ENCODE peak calls at places on chromosome 13, in nine cellular contexts. G is fibroblast of lung; N is heart right ventricle; I is SJCRH30; B is mammary epithelial cell; E is A549; S is heart left ventricle; J is breast epithelium; Y is CD8-positive, alpha-beta T cell. Q is an unnamed sample.

GRCh38 chr13:23715762-23716235 is 145.6 kb downstream of the TNFRSF19 start:
- DNase-seq in G (no peak), N (no peak), I (peak; percentile 61), B (no peak), E (peak; percentile 38), S (no peak), J (no peak), Y (no peak), Q (peak; percentile 72)

GRCh38 chr13:35767256-35767981 is 290.9 kb upstream of the MAB21L1 start:
- DNase-seq in G (no peak), N (no peak), I (peak; percentile 81), B (no peak), E (no peak), S (no peak), J (no peak), Y (no peak), Q (no peak)

GRCh38 chr13:40665061-40665753 is 1.2 kb downstream of the FOXO1 start:
- DNase-seq in G (no peak), N (peak; percentile 39), I (peak; percentile 44), B (peak; percentile 52), E (peak; percentile 42), S (peak; percentile 52), J (peak; percentile 34), Y (peak; percentile 38), Q (peak; percentile 59)

GRCh38 chr13:98664047-98664446 is 87.1 kb upstream of the STK24 start:
- DNase-seq in G (peak; percentile 9), N (no peak), I (peak; percentile 26), B (peak; percentile 96), E (no peak), S (no peak), J (no peak), Y (no peak), Q (no peak)

GRCh38 chr13:70189981-70190380 is 81.7 kb upstream of the KLHL1 start:
- DNase-seq in G (no peak), N (no peak), I (peak; percentile 76), B (no peak), E (no peak), S (no peak), J (no peak), Y (no peak), Q (no peak)

GRCh38 chr13:60627071-60627686 is 230.2 kb downstream of the TDRD3 start:
- DNase-seq in G (peak; percentile 2), N (peak; percentile 6), I (peak; percentile 69), B (no peak), E (peak; percentile 24), S (no peak), J (no peak), Y (no peak), Q (peak; percentile 71)

GRCh38 chr13:96848275-96848674 is 146.0 kb downstream of the OXGR1 start:
- DNase-seq in G (no peak), N (no peak), I (no peak), B (no peak), E (no peak), S (no peak), J (no peak), Y (no peak), Q (peak; percentile 12)

GRCh38 chr13:44307844-44308243 is 65.8 kb upstream of the SERP2 start:
- DNase-seq in G (no peak), N (no peak), I (no peak), B (no peak), E (no peak), S (no peak), J (no peak), Y (no peak), Q (no peak)

GRCh38 chr13:45335397-45336024 is 5.5 kb downstream of the TPT1 start:
- DNase-seq in G (no peak), N (no peak), I (no peak), B (no peak), E (no peak), S (no peak), J (no peak), Y (no peak), Q (no peak)

GRCh38 chr13:20416223-20416622 is 109.4 kb downstream of the CRYL1 start:
- DNase-seq in G (no peak), N (no peak), I (no peak), B (no peak), E (no peak), S (no peak), J (no peak), Y (no peak), Q (no peak)

GRCh38 chr13:25232937-25233515 is 54.3 kb downstream of the MTMR6 start:
- DNase-seq in G (peak; percentile 43), N (no peak), I (peak; percentile 68), B (peak; percentile 16), E (peak; percentile 41), S (no peak), J (no peak), Y (no peak), Q (no peak)

GRCh38 chr13:74444161-74444571 is 310.0 kb upstream of the KLF12 start:
- DNase-seq in G (no peak), N (no peak), I (peak; percentile 24), B (peak; percentile 86), E (peak; percentile 0), S (no peak), J (no peak), Y (no peak), Q (no peak)

GRCh38 chr13:107730835-107731234 is 484.5 kb downstream of the LIG4 start:
- DNase-seq in G (peak; percentile 43), N (no peak), I (no peak), B (no peak), E (no peak), S (no peak), J (no peak), Y (no peak), Q (no peak)

GRCh38 chr13:36418022-36418805 is 14.1 kb upstream of the CCNA1 start:
- DNase-seq in G (peak; percentile 77), N (no peak), I (peak; percentile 96), B (peak; percentile 57), E (no peak), S (no peak), J (no peak), Y (no peak), Q (no peak)

GRCh38 chr13:43128504-43128929 is 105.1 kb downstream of the DNAJC15 start:
- DNase-seq in G (peak; percentile 21), N (peak; percentile 9), I (no peak), B (no peak), E (no peak), S (peak; percentile 32), J (no peak), Y (no peak), Q (no peak)

GRCh38 chr13:31213681-31214289 is 14.0 kb downstream of the B3GLCT start:
- DNase-seq in G (no peak), N (no peak), I (no peak), B (no peak), E (no peak), S (no peak), J (no peak), Y (no peak), Q (no peak)

GRCh38 chr13:50664961-50665360 is 178.5 kb downstream of the DLEU7 start:
- DNase-seq in G (no peak), N (no peak), I (no peak), B (no peak), E (no peak), S (no peak), J (no peak), Y (no peak), Q (no peak)

GRCh38 chr13:51681037-51681678 is 96.9 kb downstream of the WDFY2 start:
- DNase-seq in G (peak; percentile 63), N (no peak), I (no peak), B (peak; percentile 83), E (peak; percentile 51), S (no peak), J (no peak), Y (no peak), Q (no peak)

GRCh38 chr13:111637365-111637764 is 316.9 kb downstream of the TEX29 start:
- DNase-seq in G (no peak), N (no peak), I (no peak), B (no peak), E (no peak), S (no peak), J (no peak), Y (no peak), Q (no peak)

GRCh38 chr13:111640476-111640875 is 320.0 kb downstream of the TEX29 start:
- DNase-seq in G (no peak), N (no peak), I (no peak), B (no peak), E (no peak), S (no peak), J (no peak), Y (no peak), Q (no peak)

GRCh38 chr13:111638233-111638632 is 317.8 kb downstream of the TEX29 start:
- DNase-seq in G (no peak), N (no peak), I (no peak), B (no peak), E (no peak), S (no peak), J (no peak), Y (no peak), Q (no peak)

GRCh38 chr13:111639994-111640393 is 319.6 kb downstream of the TEX29 start:
- DNase-seq in G (no peak), N (no peak), I (no peak), B (no peak), E (no peak), S (no peak), J (no peak), Y (no peak), Q (no peak)

GRCh38 chr13:111639196-111639705 is 318.8 kb downstream of the TEX29 start:
- DNase-seq in G (no peak), N (no peak), I (no peak), B (no peak), E (no peak), S (no peak), J (no peak), Y (no peak), Q (no peak)
- H3K9me3 ChIP-seq in G (no peaks in the 10 kb centered on the region), N (no peaks in the 10 kb centered on the region), I (no peaks in the 10 kb centered on the region), B (peaks cover 19% of the 10 kb centered on the region), E (no peaks in the 10 kb centered on the region), S (no peaks in the 10 kb centered on the region), J (no peaks in the 10 kb centered on the region), Y (no peaks in the 10 kb centered on the region), Q (no peaks in the 10 kb centered on the region)

GRCh38 chr13:18965347-18965855 is 216.2 kb downstream of the TUBA3C start:
- DNase-seq in G (no peak), N (no peak), I (no peak), B (no peak), E (no peak), S (no peak), J (no peak), Y (no peak), Q (no peak)
- H3K9me3 ChIP-seq in G (no peaks in the 10 kb centered on the region), N (no peaks in the 10 kb centered on the region), I (no peaks in the 10 kb centered on the region), B (peaks cover 47% of the 10 kb centered on the region), E (no peaks in the 10 kb centered on the region), S (no peaks in the 10 kb centered on the region), J (no peaks in the 10 kb centered on the region), Y (no peaks in the 10 kb centered on the region), Q (peaks cover 2% of the 10 kb centered on the region)

GRCh38 chr13:19159181-19159580 is 22.4 kb downstream of the TUBA3C start:
- DNase-seq in G (no peak), N (no peak), I (no peak), B (no peak), E (no peak), S (no peak), J (no peak), Y (no peak), Q (peak; percentile 12)
- H3K9me3 ChIP-seq in G (no peaks in the 10 kb centered on the region), N (peaks cover 17% of the 10 kb centered on the region), I (no peaks in the 10 kb centered on the region), B (peaks cover 63% of the 10 kb centered on the region), E (no peaks in the 10 kb centered on the region), S (no peaks in the 10 kb centered on the region), J (no peaks in the 10 kb centered on the region), Y (no peaks in the 10 kb centered on the region), Q (peaks cover 5% of the 10 kb centered on the region)

DNA sequence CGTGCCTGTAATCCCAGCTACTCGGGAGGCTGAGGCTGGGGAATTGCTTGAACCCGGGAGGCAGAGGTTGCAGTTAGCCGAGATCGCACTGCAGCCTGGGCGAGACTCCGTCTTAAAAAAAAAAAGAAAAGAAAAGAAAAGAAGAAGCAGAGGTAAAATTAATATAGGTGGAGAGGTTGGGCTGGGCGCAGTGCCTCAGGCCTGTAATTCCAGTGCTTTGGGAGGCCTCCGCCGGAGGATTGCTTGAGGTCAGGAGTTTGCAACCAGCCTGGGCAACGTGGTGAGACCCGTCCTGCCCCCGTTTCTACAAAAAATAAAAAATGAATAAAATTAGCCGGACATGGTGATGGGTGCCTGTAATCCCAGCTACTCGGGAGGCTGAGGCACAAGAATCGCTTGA is 912 bp upstream of the TUBA3C start:
- DNase-seq in G (no peak), N (no peak), I (no peak), B (no peak), E (no peak), S (no peak), J (peak; percentile 2), Y (no peak), Q (no peak)
- H3K9me3 ChIP-seq in G (no peaks in the 10 kb centered on the region), N (no peaks in the 10 kb centered on the region), I (no peaks in the 10 kb centered on the region), B (peaks cover 40% of the 10 kb centered on the region), E (no peaks in the 10 kb centered on the region), S (no peaks in the 10 kb centered on the region), J (no peaks in the 10 kb centered on the region), Y (no peaks in the 10 kb centered on the region), Q (no peaks in the 10 kb centered on the region)